ENCODE peak calls at places on chromosomes 16 and 17, in seven cellular contexts. G is B cell; H is omental fat pad; T is CD8-positive, alpha-beta T cell; S is amniotic epithelial cell; P is NCI-H1417; W is NCI-H526 treated with DMSO at 0.1 percent for 48 hours. I is an unnamed sample.

GRCh38 chr16:80150978-80151705 is 389.7 kb upstream of the DYNLRB2 start:
- DNase-seq in G (no peak), H (no peak), T (no peak), S (peak), P (no peak), W (no peak), I (no peak)

GRCh38 chr16:75229172-75230031 is 10.6 kb downstream of the CTRB1 start:
- DNase-seq in G (no peak), H (no peak), T (no peak), S (no peak), P (no peak), W (no peak), I (no peak)

GRCh38 chr16:23990507-23990906 is 154.7 kb downstream of the PRKCB start:
- DNase-seq in G (no peak), H (no peak), T (no peak), S (no peak), P (no peak), W (no peak), I (no peak)

GRCh38 chr16:75063549-75064082 is 53.0 kb downstream of the LDHD start:
- DNase-seq in G (no peak), H (no peak), T (no peak), S (no peak), P (no peak), W (no peak), I (no peak)

GRCh38 chr17:6483507-6483906 is 39.3 kb downstream of the PIMREG start:
- DNase-seq in G (no peak), H (no peak), T (no peak), S (no peak), P (no peak), W (no peak), I (no peak)

GRCh38 chr17:45262516-45263476 is 902 bp upstream of the SPATA32 start:
- DNase-seq in G (no peak), H (no peak), T (no peak), S (no peak), P (no peak), W (no peak), I (peak)

GRCh38 chr16:3761375-3762079 is 44.2 kb upstream of the TRAP1 start:
- DNase-seq in G (no peak), H (no peak), T (no peak), S (no peak), P (no peak), W (no peak), I (no peak)

GRCh38 chr16:2474877-2475412 is at the start of gene TBC1D24:
- DNase-seq in G (peak), H (peak), T (peak), S (peak), P (peak), W (no peak), I (peak)

GRCh38 chr17:80494547-80494946 is 18.1 kb upstream of the NPTX1 start:
- DNase-seq in G (no peak), H (no peak), T (no peak), S (no peak), P (no peak), W (no peak), I (no peak)

GRCh38 chr17:63774982-63775290 is 966 bp downstream of the DDX42 start:
- DNase-seq in G (peak), H (no peak), T (no peak), S (no peak), P (no peak), W (no peak), I (no peak)

GRCh38 chr16:17451835-17452234 is 18.9 kb downstream of the XYLT1 start:
- DNase-seq in G (peak), H (no peak), T (no peak), S (no peak), P (no peak), W (no peak), I (no peak)

GRCh38 chr17:5532581-5532980 is 46.2 kb downstream of the MIS12 start:
- DNase-seq in G (no peak), H (no peak), T (no peak), S (no peak), P (no peak), W (no peak), I (no peak)

GRCh38 chr16:2752850-2753522 is 548 bp downstream of the SRRM2 start:
- DNase-seq in G (no peak), H (no peak), T (no peak), S (peak), P (peak), W (peak), I (peak)

GRCh38 chr17:17253445-17253844 is 16.5 kb upstream of the FLCN start:
- DNase-seq in G (no peak), H (no peak), T (no peak), S (peak), P (no peak), W (no peak), I (no peak)

GRCh38 chr16:14193316-14193871 is 122.3 kb downstream of the MRTFB start:
- DNase-seq in G (peak), H (no peak), T (no peak), S (no peak), P (peak), W (no peak), I (no peak)

GRCh38 chr16:88759245-88759975 is 25.6 kb downstream of the PIEZO1 start:
- DNase-seq in G (no peak), H (no peak), T (no peak), S (peak), P (no peak), W (no peak), I (no peak)

GRCh38 chr16:4212207-4212933 is 29.5 kb downstream of the SRL start:
- DNase-seq in G (no peak), H (no peak), T (no peak), S (no peak), P (no peak), W (no peak), I (no peak)

GRCh38 chr16:89722392-89723278 is 1.3 kb downstream of the ZNF276 start:
- DNase-seq in G (peak), H (no peak), T (peak), S (peak), P (no peak), W (no peak), I (no peak)

GRCh38 chr16:79834720-79835119 is 234.2 kb upstream of the MAF start:
- DNase-seq in G (no peak), H (no peak), T (no peak), S (no peak), P (no peak), W (no peak), I (no peak)

GRCh38 chr16:86046901-86047300 is 147.9 kb downstream of the IRF8 start:
- DNase-seq in G (no peak), H (no peak), T (no peak), S (no peak), P (no peak), W (no peak), I (no peak)

GRCh38 chr17:68512967-68513474 is 791 bp downstream of the PRKAR1A start:
- DNase-seq in G (peak), H (no peak), T (no peak), S (peak), P (peak), W (peak), I (no peak)

GRCh38 chr17:79054200-79054599 is 20.4 kb upstream of the ENGASE start:
- DNase-seq in G (no peak), H (no peak), T (no peak), S (peak), P (no peak), W (no peak), I (no peak)

GRCh38 chr16:28597692-28598261 is 927 bp upstream of the SULT1A2 start:
- DNase-seq in G (no peak), H (no peak), T (no peak), S (no peak), P (peak), W (no peak), I (no peak)

GRCh38 chr17:59627770-59628171 is 8.1 kb downstream of the CLTC start:
- DNase-seq in G (peak), H (no peak), T (no peak), S (no peak), P (no peak), W (no peak), I (no peak)